ENCODE peak calls at places on chromosomes 7 and 10, in ten cellular contexts. Q is AG04450; K is HCT116; W is tibial artery; R is CD8-positive, alpha-beta T cell; V is BJ; C is lung; I is HepG2; D is PC-3; M is upper lobe of left lung. T is an unnamed sample.
A peak's percentile ranks its signal among the peaks of the same experiment; 100 is the strongest.

GRCh38 chr7:24587853-24588252 is 14.6 kb downstream of the PALS2 start:
- DNase-seq in R (peak; percentile 74), Q (no peak), C (no peak), W (no peak), M (no peak), D (peak; percentile 33), I (peak; percentile 46), K (no peak), V (no peak), T (no peak)

GRCh38 chr7:4799508-4800268 is 24.3 kb downstream of the AP5Z1 start:
- DNase-seq in M (peak; percentile 84), R (no peak), D (no peak), W (no peak), Q (no peak), K (no peak), V (no peak), I (no peak), C (no peak), T (no peak)

GRCh38 chr10:129389194-129389593 is 77.8 kb upstream of the MGMT start:
- DNase-seq in M (no peak), C (peak; percentile 24), V (no peak), K (no peak), R (no peak), I (no peak), Q (no peak), D (no peak), W (no peak), T (no peak)

GRCh38 chr7:150378115-150378852 is 846 bp upstream of the ZNF775 start:
- DNase-seq in C (peak; percentile 54), K (peak; percentile 19), D (peak; percentile 54), I (peak; percentile 82), R (peak; percentile 66), M (no peak), V (no peak), Q (peak; percentile 20), W (no peak), T (peak; percentile 64)

GRCh38 chr7:63925626-63926460 is 72.8 kb upstream of the ZNF722 start:
- DNase-seq in C (peak; percentile 93), M (peak; percentile 96), K (no peak), D (peak; percentile 88), V (peak; percentile 4), R (peak; percentile 93), Q (no peak), I (no peak), W (peak; percentile 94), T (peak; percentile 69)

GRCh38 chr7:12314199-12314598 is 89.5 kb downstream of the VWDE start:
- DNase-seq in K (no peak), M (no peak), D (no peak), I (no peak), C (no peak), Q (no peak), R (no peak), W (no peak), V (no peak), T (no peak)

GRCh38 chr10:70551491-70551890 is 51.0 kb downstream of the PRF1 start:
- DNase-seq in C (no peak), W (no peak), R (no peak), M (no peak), V (no peak), K (no peak), Q (no peak), D (no peak), I (no peak), T (no peak)

GRCh38 chr7:130356121-130356759 is 11.6 kb downstream of the CPA5 start:
- DNase-seq in W (no peak), V (peak; percentile 96), I (peak; percentile 57), D (peak; percentile 97), Q (peak; percentile 95), K (peak; percentile 68), R (no peak), M (no peak), C (no peak), T (no peak)

GRCh38 chr7:33895025-33895804 is 10.1 kb upstream of the BMPER start:
- DNase-seq in W (peak; percentile 92), Q (no peak), V (no peak), M (peak; percentile 96), I (peak; percentile 41), D (peak; percentile 79), K (peak; percentile 39), C (peak; percentile 81), R (peak; percentile 75), T (peak; percentile 58)

GRCh38 chr7:127021857-127022256 is 230.9 kb downstream of the GRM8 start:
- DNase-seq in C (no peak), Q (no peak), V (no peak), I (no peak), K (no peak), D (no peak), R (no peak), M (no peak), W (no peak), T (no peak)

GRCh38 chr7:144437370-144438191 is 34.1 kb upstream of the NOBOX start:
- DNase-seq in R (peak; percentile 50), D (peak; percentile 88), K (peak; percentile 65), Q (peak; percentile 2), W (no peak), V (peak; percentile 17), M (no peak), C (peak; percentile 34), I (peak; percentile 56), T (peak; percentile 26)

GRCh38 chr10:124705021-124705740 is 39.0 kb downstream of the FAM53B start:
- DNase-seq in V (no peak), M (no peak), C (no peak), R (no peak), Q (no peak), W (no peak), K (no peak), I (no peak), D (no peak), T (no peak)

GRCh38 chr7:128356546-128357365 is 4.7 kb downstream of the PRRT4 start:
- DNase-seq in Q (no peak), K (no peak), V (no peak), C (no peak), W (no peak), M (no peak), R (no peak), I (no peak), D (no peak), T (no peak)
- H3K27me3 ChIP-seq in Q (peaks cover 74% of the 10 kb centered on the region), K (no peaks in the 10 kb centered on the region), V (peaks cover 47% of the 10 kb centered on the region), C (peaks cover 4% of the 10 kb centered on the region), W (no peaks in the 10 kb centered on the region), M (no peaks in the 10 kb centered on the region), R (no peaks in the 10 kb centered on the region), I (peaks cover 18% of the 10 kb centered on the region), D (no peaks in the 10 kb centered on the region), T (no peaks in the 10 kb centered on the region)

GRCh38 chr10:43311794-43312193 is 44.9 kb upstream of the RASGEF1A start:
- DNase-seq in M (no peak), V (no peak), C (no peak), Q (no peak), D (no peak), W (peak; percentile 38), I (no peak), K (no peak), R (no peak), T (no peak)

GRCh38 chr10:43314626-43315025 is 47.8 kb upstream of the RASGEF1A start:
- DNase-seq in I (no peak), M (peak; percentile 62), K (no peak), Q (no peak), C (no peak), V (no peak), W (no peak), R (no peak), D (no peak), T (no peak)

GRCh38 chr10:43313901-43314300 is 47.0 kb upstream of the RASGEF1A start:
- DNase-seq in W (peak; percentile 47), C (no peak), I (no peak), M (no peak), V (no peak), R (no peak), Q (no peak), K (no peak), D (no peak), T (no peak)

GRCh38 chr10:43310872-43311271 is 44.0 kb upstream of the RASGEF1A start:
- DNase-seq in Q (no peak), W (peak; percentile 23), I (no peak), M (no peak), C (no peak), V (no peak), R (no peak), K (no peak), D (no peak), T (no peak)

DNA sequence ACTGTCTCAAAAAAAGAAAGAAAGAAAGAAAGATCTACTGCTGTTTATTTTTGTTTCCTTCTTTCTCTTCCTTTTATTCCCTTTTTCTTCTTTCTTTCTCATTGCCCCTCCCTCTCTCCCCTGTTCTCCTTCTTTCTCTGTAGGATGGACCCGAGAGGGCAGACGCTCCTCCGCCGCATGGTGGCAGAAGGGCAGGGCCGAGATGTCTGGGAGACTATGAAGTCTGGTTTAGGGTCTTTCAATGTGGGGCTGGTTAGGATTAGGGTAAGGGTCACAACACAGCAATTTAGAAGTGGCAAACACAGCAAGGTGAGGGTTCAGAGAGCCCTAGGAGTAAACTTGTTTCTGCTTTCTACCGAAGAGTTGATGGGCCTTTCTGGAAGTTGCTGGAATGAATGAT is 45.7 kb upstream of the RASGEF1A start:
- DNase-seq in D (no peak), K (no peak), W (no peak), I (no peak), M (no peak), V (no peak), C (no peak), Q (no peak), R (no peak), T (no peak)
- TF ChIP-seq CTCF in D (no peak), K (peak; percentile 36), W (no peak), I (no peak), M (no peak), V (no peak), C (no peak), Q (no peak), R (no peak), T (no peak)

DNA sequence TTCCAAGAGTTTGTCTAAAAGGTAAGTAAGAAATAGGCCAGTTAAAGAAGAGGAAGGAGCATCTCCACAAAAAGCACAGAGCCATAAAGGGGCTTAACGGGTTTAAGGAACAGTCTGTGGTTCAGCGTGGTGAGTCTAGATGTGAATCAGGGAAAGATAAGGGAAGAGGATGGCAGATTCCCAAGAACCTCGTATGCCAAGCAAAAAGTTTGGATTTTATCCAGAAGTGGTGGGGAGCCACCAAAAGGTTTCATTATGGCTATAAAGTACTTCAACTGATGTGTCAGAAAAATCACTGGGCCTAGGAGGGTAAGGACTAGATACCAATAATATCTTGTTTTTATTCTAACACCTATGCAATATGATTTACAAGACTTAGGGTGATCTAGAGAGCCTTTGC is 161.9 kb upstream of the PTER start:
- DNase-seq in I (no peak), C (no peak), W (no peak), R (no peak), V (no peak), K (no peak), Q (no peak), M (no peak), D (no peak), T (no peak)
- H3K4me3 ChIP-seq in I (no peak overlapping the region), C (no peak overlapping the region), W (no peak overlapping the region), R (no peak overlapping the region), V (no peak overlapping the region), K (no peak overlapping the region), Q (no peak overlapping the region), M (no peak overlapping the region), D (no peak overlapping the region), T (no peak overlapping the region)

DNA sequence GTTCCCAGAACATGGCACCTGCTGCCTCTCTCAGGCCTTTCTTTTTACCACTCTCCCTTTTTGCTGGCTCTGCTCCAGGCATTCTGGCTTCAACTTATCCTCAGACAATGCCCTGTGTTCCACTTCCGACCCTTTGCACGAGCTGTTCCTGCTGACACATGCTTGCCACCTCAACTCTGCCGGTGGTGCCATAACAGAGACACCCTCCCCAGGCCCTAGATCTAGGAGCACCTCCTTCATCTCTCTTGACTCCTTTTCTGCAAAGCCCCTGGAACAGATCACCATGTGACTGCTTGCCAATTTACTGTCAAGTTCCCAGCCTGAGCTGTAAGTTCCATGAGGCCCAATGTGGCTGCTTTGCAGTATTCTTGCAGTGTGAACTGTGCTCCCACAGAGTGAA is 256.0 kb upstream of the MKI67 start:
- DNase-seq in Q (no peak), W (no peak), V (no peak), R (peak; percentile 25), M (no peak), C (no peak), K (no peak), I (no peak), D (no peak), T (no peak)
- H3K27me3 ChIP-seq in Q (no peaks in the 10 kb centered on the region), W (no peaks in the 10 kb centered on the region), V (no peaks in the 10 kb centered on the region), R (no peaks in the 10 kb centered on the region), M (no peaks in the 10 kb centered on the region), C (no peaks in the 10 kb centered on the region), K (peaks cover 55% of the 10 kb centered on the region), I (no peaks in the 10 kb centered on the region), D (peaks cover 7% of the 10 kb centered on the region), T (no peaks in the 10 kb centered on the region)